ENCODE peak calls at places on chromosomes 13 and 19, in nine cellular contexts. One of them, this sample, is unnamed.

GRCh38 chr19:6232567-6232966 is 47.2 kb downstream of the MLLT1 start:
- DNase-seq in pancreas: no peak
- DNase-seq in neural progenitor cell: no peak
- DNase-seq in fibroblast of villous mesenchyme: peak
- DNase-seq in HT-29: no peak
- DNase-seq in M059J: peak
- DNase-seq in foreskin fibroblast: peak
- DNase-seq in neural crest cell: no peak
- DNase-seq in CD8-positive, alpha-beta T cell: no peak
- DNase-seq in this sample: peak

GRCh38 chr19:4067396-4068057 is 828 bp upstream of the ZBTB7A start:
- DNase-seq in M059J: no peak
- DNase-seq in neural crest cell: no peak
- DNase-seq in neural progenitor cell: peak
- DNase-seq in HT-29: no peak
- DNase-seq in CD8-positive, alpha-beta T cell: no peak
- DNase-seq in foreskin fibroblast: no peak
- DNase-seq in fibroblast of villous mesenchyme: no peak
- DNase-seq in pancreas: peak
- DNase-seq in this sample: no peak

GRCh38 chr19:45496349-45496953 is 396 bp downstream of the RTN2 start:
- DNase-seq in foreskin fibroblast: peak
- DNase-seq in CD8-positive, alpha-beta T cell: no peak
- DNase-seq in M059J: no peak
- DNase-seq in fibroblast of villous mesenchyme: no peak
- DNase-seq in neural progenitor cell: peak
- DNase-seq in HT-29: no peak
- DNase-seq in pancreas: peak
- DNase-seq in neural crest cell: peak
- DNase-seq in this sample: no peak

GRCh38 chr19:29448046-29448445 is 77.7 kb upstream of the VSTM2B start:
- DNase-seq in neural progenitor cell: no peak
- DNase-seq in foreskin fibroblast: no peak
- DNase-seq in HT-29: no peak
- DNase-seq in CD8-positive, alpha-beta T cell: no peak
- DNase-seq in M059J: no peak
- DNase-seq in pancreas: no peak
- DNase-seq in neural crest cell: no peak
- DNase-seq in fibroblast of villous mesenchyme: no peak
- DNase-seq in this sample: no peak

GRCh38 chr13:101917833-101918755 is 465.6 kb downstream of the ITGBL1 start:
- DNase-seq in M059J: no peak
- DNase-seq in HT-29: no peak
- DNase-seq in pancreas: peak
- DNase-seq in foreskin fibroblast: peak
- DNase-seq in CD8-positive, alpha-beta T cell: no peak
- DNase-seq in fibroblast of villous mesenchyme: no peak
- DNase-seq in neural progenitor cell: peak
- DNase-seq in neural crest cell: no peak
- DNase-seq in this sample: no peak

GRCh38 chr19:40356681-40357595 is 8.4 kb downstream of the PLD3 start:
- DNase-seq in pancreas: no peak
- DNase-seq in M059J: no peak
- DNase-seq in neural crest cell: no peak
- DNase-seq in neural progenitor cell: no peak
- DNase-seq in fibroblast of villous mesenchyme: no peak
- DNase-seq in CD8-positive, alpha-beta T cell: no peak
- DNase-seq in foreskin fibroblast: peak
- DNase-seq in HT-29: no peak
- DNase-seq in this sample: peak

GRCh38 chr19:48999481-49000325 is 6.0 kb downstream of the RUVBL2 start:
- DNase-seq in CD8-positive, alpha-beta T cell: peak
- DNase-seq in neural progenitor cell: peak
- DNase-seq in fibroblast of villous mesenchyme: peak
- DNase-seq in foreskin fibroblast: peak
- DNase-seq in pancreas: no peak
- DNase-seq in M059J: peak
- DNase-seq in HT-29: peak
- DNase-seq in neural crest cell: peak
- DNase-seq in this sample: peak

GRCh38 chr19:13029893-13030292 is 34.6 kb downstream of the NFIX start:
- DNase-seq in pancreas: no peak
- DNase-seq in foreskin fibroblast: peak
- DNase-seq in neural crest cell: no peak
- DNase-seq in neural progenitor cell: peak
- DNase-seq in fibroblast of villous mesenchyme: no peak
- DNase-seq in M059J: no peak
- DNase-seq in HT-29: no peak
- DNase-seq in CD8-positive, alpha-beta T cell: no peak
- DNase-seq in this sample: no peak

GRCh38 chr19:39704181-39705044 is at the start of gene LGALS14:
- DNase-seq in CD8-positive, alpha-beta T cell: no peak
- DNase-seq in M059J: no peak
- DNase-seq in HT-29: no peak
- DNase-seq in neural crest cell: no peak
- DNase-seq in foreskin fibroblast: no peak
- DNase-seq in fibroblast of villous mesenchyme: no peak
- DNase-seq in neural progenitor cell: no peak
- DNase-seq in pancreas: no peak
- DNase-seq in this sample: no peak

GRCh38 chr19:58229255-58229639 is 533 bp downstream of the ZNF544 start:
- DNase-seq in neural crest cell: no peak
- DNase-seq in neural progenitor cell: peak
- DNase-seq in M059J: peak
- DNase-seq in HT-29: peak
- DNase-seq in fibroblast of villous mesenchyme: peak
- DNase-seq in foreskin fibroblast: peak
- DNase-seq in pancreas: no peak
- DNase-seq in CD8-positive, alpha-beta T cell: no peak
- DNase-seq in this sample: peak

GRCh38 chr19:18736415-18737336 is 53.2 kb downstream of the CRTC1 start:
- DNase-seq in M059J: no peak
- DNase-seq in HT-29: peak
- DNase-seq in fibroblast of villous mesenchyme: no peak
- DNase-seq in pancreas: peak
- DNase-seq in CD8-positive, alpha-beta T cell: no peak
- DNase-seq in foreskin fibroblast: peak
- DNase-seq in neural crest cell: no peak
- DNase-seq in neural progenitor cell: no peak
- DNase-seq in this sample: no peak

GRCh38 chr13:23808803-23809202 is 80.4 kb downstream of the MIPEP start:
- DNase-seq in M059J: no peak
- DNase-seq in pancreas: no peak
- DNase-seq in neural progenitor cell: no peak
- DNase-seq in neural crest cell: no peak
- DNase-seq in fibroblast of villous mesenchyme: peak
- DNase-seq in foreskin fibroblast: no peak
- DNase-seq in CD8-positive, alpha-beta T cell: no peak
- DNase-seq in HT-29: no peak
- DNase-seq in this sample: no peak

GRCh38 chr19:55581145-55581827 is 638 bp upstream of the ZNF579 start:
- DNase-seq in fibroblast of villous mesenchyme: no peak
- DNase-seq in M059J: no peak
- DNase-seq in foreskin fibroblast: no peak
- DNase-seq in pancreas: no peak
- DNase-seq in neural progenitor cell: peak
- DNase-seq in neural crest cell: no peak
- DNase-seq in HT-29: peak
- DNase-seq in CD8-positive, alpha-beta T cell: no peak
- DNase-seq in this sample: no peak

GRCh38 chr19:662207-662961 is 630 bp downstream of the RNF126 start:
- DNase-seq in foreskin fibroblast: peak
- DNase-seq in HT-29: peak
- DNase-seq in M059J: peak
- DNase-seq in neural progenitor cell: peak
- DNase-seq in neural crest cell: no peak
- DNase-seq in fibroblast of villous mesenchyme: peak
- DNase-seq in CD8-positive, alpha-beta T cell: peak
- DNase-seq in pancreas: peak
- DNase-seq in this sample: no peak

This sample was measured in brain microvascular endothelial cell.